ENCODE peak calls at places on chromosome 1, in four cellular contexts. One of them, this sample, is unnamed.

GRCh38 chr1:172278478-172278877 is 142.0 kb upstream of the C1orf105 start:
- DNase-seq in choroid plexus epithelial cell: peak; percentile 93
- DNase-seq in PC-3: peak; percentile 91
- DNase-seq in left ventricle myocardium inferior: no peak
- DNase-seq in this sample: peak; percentile 57

GRCh38 chr1:4006676-4007374 is 106.8 kb upstream of the C1orf174 start:
- DNase-seq in left ventricle myocardium inferior: no peak
- DNase-seq in choroid plexus epithelial cell: no peak
- DNase-seq in PC-3: no peak
- DNase-seq in this sample: no peak

GRCh38 chr1:236725638-236726037 is 39.3 kb downstream of the ACTN2 start:
- DNase-seq in left ventricle myocardium inferior: no peak
- DNase-seq in PC-3: no peak
- DNase-seq in choroid plexus epithelial cell: no peak
- DNase-seq in this sample: no peak

GRCh38 chr1:1067284-1068076 is 6.6 kb downstream of the RNF223 start:
- DNase-seq in PC-3: peak; percentile 82
- DNase-seq in choroid plexus epithelial cell: no peak
- DNase-seq in left ventricle myocardium inferior: no peak
- DNase-seq in this sample: no peak

GRCh38 chr1:86429830-86430229 is 5.9 kb downstream of the CLCA2 start:
- DNase-seq in PC-3: peak; percentile 94
- DNase-seq in left ventricle myocardium inferior: no peak
- DNase-seq in choroid plexus epithelial cell: peak; percentile 98
- DNase-seq in this sample: peak; percentile 98

GRCh38 chr1:21893046-21893805 is 43.9 kb downstream of the HSPG2 start:
- DNase-seq in PC-3: no peak
- DNase-seq in choroid plexus epithelial cell: no peak
- DNase-seq in left ventricle myocardium inferior: no peak
- DNase-seq in this sample: no peak

GRCh38 chr1:164622057-164622840 is 63.3 kb downstream of the PBX1 start:
- DNase-seq in PC-3: no peak
- DNase-seq in choroid plexus epithelial cell: no peak
- DNase-seq in left ventricle myocardium inferior: no peak
- DNase-seq in this sample: no peak

GRCh38 chr1:75725256-75725655 is 747 bp downstream of the ACADM start:
- DNase-seq in left ventricle myocardium inferior: no peak
- DNase-seq in choroid plexus epithelial cell: peak; percentile 34
- DNase-seq in PC-3: peak; percentile 19
- DNase-seq in this sample: peak; percentile 29

GRCh38 chr1:56265205-56265604 is 314.2 kb downstream of the PLPP3 start:
- DNase-seq in PC-3: no peak
- DNase-seq in choroid plexus epithelial cell: no peak
- DNase-seq in left ventricle myocardium inferior: no peak
- DNase-seq in this sample: no peak

GRCh38 chr1:110390692-110391232 is at the start of gene SLC16A4:
- DNase-seq in PC-3: no peak
- DNase-seq in left ventricle myocardium inferior: no peak
- DNase-seq in choroid plexus epithelial cell: peak; percentile 86
- DNase-seq in this sample: peak; percentile 63

GRCh38 chr1:170581041-170581440 is 49.1 kb downstream of the GORAB start:
- DNase-seq in left ventricle myocardium inferior: peak; percentile 18
- DNase-seq in PC-3: no peak
- DNase-seq in choroid plexus epithelial cell: no peak
- DNase-seq in this sample: no peak

GRCh38 chr1:170580636-170581035 is 48.7 kb downstream of the GORAB start:
- DNase-seq in choroid plexus epithelial cell: no peak
- DNase-seq in left ventricle myocardium inferior: no peak
- DNase-seq in PC-3: no peak
- DNase-seq in this sample: no peak

GRCh38 chr1:170586942-170587593 is 55.1 kb downstream of the GORAB start:
- DNase-seq in left ventricle myocardium inferior: no peak
- DNase-seq in PC-3: no peak
- DNase-seq in choroid plexus epithelial cell: peak; percentile 75
- DNase-seq in this sample: peak; percentile 75

GRCh38 chr1:170586321-170586855 is 54.4 kb downstream of the GORAB start:
- DNase-seq in PC-3: no peak
- DNase-seq in choroid plexus epithelial cell: no peak
- DNase-seq in left ventricle myocardium inferior: peak; percentile 26
- DNase-seq in this sample: peak; percentile 54

DNA sequence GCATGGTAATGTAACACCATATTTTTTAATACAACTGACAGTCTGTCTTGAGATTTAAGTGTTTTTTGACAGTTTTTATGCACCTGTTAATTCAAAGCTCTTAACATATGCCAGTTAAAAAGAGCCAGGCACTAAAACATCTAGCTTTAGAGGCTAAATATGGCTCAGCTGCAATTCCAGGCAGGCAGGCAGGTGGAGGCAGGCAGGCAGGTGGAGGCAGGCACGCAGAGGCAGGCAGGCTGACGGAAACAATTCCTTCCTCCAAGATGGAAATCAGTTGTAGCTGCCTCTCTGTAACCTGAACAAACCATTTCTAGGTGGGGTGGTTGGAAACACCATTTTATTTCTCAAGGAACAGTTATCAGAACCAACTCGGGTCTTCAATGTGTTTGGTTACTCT is 51.2 kb downstream of the GORAB start:
- DNase-seq in left ventricle myocardium inferior: no peak
- DNase-seq in PC-3: no peak
- DNase-seq in choroid plexus epithelial cell: no peak
- DNase-seq in this sample: no peak
- TF ChIP-seq CTCF in left ventricle myocardium inferior: no peak
- TF ChIP-seq CTCF in PC-3: no peak
- TF ChIP-seq CTCF in choroid plexus epithelial cell: no peak
- TF ChIP-seq CTCF in this sample: no peak

GRCh38 chr1:42939216-42939615 is 19.5 kb downstream of the SLC2A1 start:
- DNase-seq in left ventricle myocardium inferior: no peak
- DNase-seq in PC-3: no peak
- DNase-seq in choroid plexus epithelial cell: no peak
- DNase-seq in this sample: no peak
- H3K4me3 ChIP-seq in left ventricle myocardium inferior: no peak overlapping the region
- H3K4me3 ChIP-seq in PC-3: no peak overlapping the region
- H3K4me3 ChIP-seq in choroid plexus epithelial cell: no peak overlapping the region
- H3K4me3 ChIP-seq in this sample: no peak overlapping the region

GRCh38 chr1:228465134-228465533 is 22.0 kb upstream of the RNF187 start:
- DNase-seq in PC-3: no peak
- DNase-seq in choroid plexus epithelial cell: no peak
- DNase-seq in left ventricle myocardium inferior: no peak
- DNase-seq in this sample: no peak
- TF ChIP-seq CTCF in PC-3: no peak
- TF ChIP-seq CTCF in choroid plexus epithelial cell: no peak
- TF ChIP-seq CTCF in left ventricle myocardium inferior: no peak
- TF ChIP-seq CTCF in this sample: no peak

DNA sequence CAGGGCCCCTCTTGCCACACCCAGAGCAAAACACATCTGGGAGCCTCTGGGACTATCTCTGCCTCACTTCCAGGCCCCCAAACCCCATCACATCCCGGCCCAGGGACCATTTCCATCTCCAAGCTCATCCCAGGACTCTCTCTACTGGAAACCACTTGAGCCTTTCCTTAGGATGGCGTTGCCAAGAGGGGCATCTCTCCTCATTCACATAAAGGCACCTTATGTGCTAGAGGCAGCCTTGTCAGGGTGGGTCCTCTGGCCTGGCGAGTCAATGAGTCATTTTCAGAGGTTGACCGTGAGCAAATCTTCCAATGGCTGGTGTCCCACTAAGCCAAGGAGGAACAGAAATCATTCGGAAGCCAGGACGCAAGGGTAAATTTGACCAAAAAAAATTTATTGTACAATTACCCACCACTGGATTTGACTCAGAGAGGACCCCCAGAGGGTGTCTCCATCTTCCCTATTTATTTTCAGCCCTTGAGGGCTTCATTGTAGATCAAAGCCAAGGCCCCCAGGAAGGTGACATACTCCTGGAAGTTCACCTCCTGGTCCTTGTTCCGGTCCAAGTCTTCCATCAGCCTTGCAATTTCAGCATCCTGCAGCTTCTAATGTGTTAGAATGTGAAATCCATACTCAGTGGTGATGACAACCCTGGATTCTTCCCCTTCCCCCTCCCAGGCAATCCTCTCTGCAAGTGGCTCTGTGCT is 1.4 kb downstream of the S100A6 start:
- DNase-seq in choroid plexus epithelial cell: no peak
- DNase-seq in left ventricle myocardium inferior: no peak
- DNase-seq in PC-3: peak; percentile 81
- DNase-seq in this sample: no peak
- H3K4me3 ChIP-seq in choroid plexus epithelial cell: peak overlapping the region; percentile 69
- H3K4me3 ChIP-seq in left ventricle myocardium inferior: peak overlapping the region; percentile 93
- H3K4me3 ChIP-seq in PC-3: peak overlapping the region; percentile 73
- H3K4me3 ChIP-seq in this sample: peak overlapping the region; percentile 67

GRCh38 chr1:232177438-232177837 is 452.5 kb downstream of the SIPA1L2 start:
- DNase-seq in left ventricle myocardium inferior: no peak
- DNase-seq in choroid plexus epithelial cell: no peak
- DNase-seq in PC-3: no peak
- DNase-seq in this sample: no peak
- TF ChIP-seq CTCF in left ventricle myocardium inferior: no peak
- TF ChIP-seq CTCF in choroid plexus epithelial cell: no peak
- TF ChIP-seq CTCF in PC-3: no peak
- TF ChIP-seq CTCF in this sample: no peak

GRCh38 chr1:183027791-183028190 is 4.6 kb downstream of the LAMC1 start:
- DNase-seq in choroid plexus epithelial cell: no peak
- DNase-seq in left ventricle myocardium inferior: no peak
- DNase-seq in PC-3: no peak
- DNase-seq in this sample: no peak
- H3K4me3 ChIP-seq in choroid plexus epithelial cell: no peak overlapping the region
- H3K4me3 ChIP-seq in left ventricle myocardium inferior: peak overlapping the region; percentile 73
- H3K4me3 ChIP-seq in PC-3: peak overlapping the region; percentile 88
- H3K4me3 ChIP-seq in this sample: peak overlapping the region; percentile 82

DNA sequence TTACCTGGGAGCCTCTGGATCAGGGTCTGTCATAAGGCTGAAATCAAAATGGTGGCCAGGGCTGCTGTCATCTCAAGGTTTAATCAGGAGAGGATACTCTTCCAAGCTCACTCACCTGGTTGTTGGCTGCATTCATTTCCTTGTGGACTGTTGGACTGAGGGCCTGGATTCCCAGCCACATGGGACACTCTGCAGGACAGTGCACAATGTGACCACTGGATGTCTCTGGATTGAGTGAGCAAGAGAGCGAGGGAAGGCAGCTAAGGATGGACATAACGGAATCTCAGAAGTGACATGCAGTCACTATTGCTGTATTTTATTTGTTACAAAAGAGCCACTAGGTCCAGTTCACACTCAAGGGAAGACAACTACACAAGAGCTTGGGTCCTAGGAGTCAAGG is 229.1 kb downstream of the S1PR1 start:
- DNase-seq in left ventricle myocardium inferior: no peak
- DNase-seq in choroid plexus epithelial cell: no peak
- DNase-seq in PC-3: no peak
- DNase-seq in this sample: no peak
- TF ChIP-seq CTCF in left ventricle myocardium inferior: no peak
- TF ChIP-seq CTCF in choroid plexus epithelial cell: no peak
- TF ChIP-seq CTCF in PC-3: no peak
- TF ChIP-seq CTCF in this sample: no peak

GRCh38 chr1:30823627-30823968 is 66.0 kb upstream of the LAPTM5 start:
- DNase-seq in left ventricle myocardium inferior: no peak
- DNase-seq in PC-3: peak; percentile 21
- DNase-seq in choroid plexus epithelial cell: no peak
- DNase-seq in this sample: no peak
- H3K4me3 ChIP-seq in left ventricle myocardium inferior: peak overlapping the region; percentile 66
- H3K4me3 ChIP-seq in PC-3: peak overlapping the region; percentile 66
- H3K4me3 ChIP-seq in choroid plexus epithelial cell: peak overlapping the region; percentile 22
- H3K4me3 ChIP-seq in this sample: no peak overlapping the region

GRCh38 chr1:165988817-165989216 is 161.4 kb downstream of the UCK2 start:
- DNase-seq in PC-3: no peak
- DNase-seq in choroid plexus epithelial cell: no peak
- DNase-seq in left ventricle myocardium inferior: no peak
- DNase-seq in this sample: no peak

DNA sequence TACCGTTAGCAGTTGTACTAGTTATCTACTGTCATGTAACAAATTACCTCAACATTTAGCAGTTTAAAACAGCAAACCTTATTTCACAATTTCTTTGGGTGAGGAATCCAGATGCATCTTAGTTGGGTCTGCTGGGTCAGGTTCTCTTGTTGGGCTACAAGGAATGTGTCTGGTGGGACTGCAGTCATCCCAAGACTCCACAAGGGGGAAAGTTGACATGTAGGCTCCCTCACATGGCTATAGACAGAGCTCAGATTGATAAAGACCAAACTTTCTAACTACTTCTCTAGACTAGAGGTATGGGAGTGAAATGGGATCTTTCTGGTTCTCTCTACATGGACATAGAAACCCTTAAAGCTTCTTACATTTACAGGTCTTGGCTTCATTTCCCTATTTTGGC is 160.9 kb downstream of the UCK2 start:
- DNase-seq in left ventricle myocardium inferior: no peak
- DNase-seq in choroid plexus epithelial cell: no peak
- DNase-seq in PC-3: no peak
- DNase-seq in this sample: no peak
- TF ChIP-seq CTCF in left ventricle myocardium inferior: no peak
- TF ChIP-seq CTCF in choroid plexus epithelial cell: no peak
- TF ChIP-seq CTCF in PC-3: peak; percentile 12
- TF ChIP-seq CTCF in this sample: no peak

GRCh38 chr1:54403808-54404261 is 2.4 kb downstream of the SSBP3 start:
- DNase-seq in left ventricle myocardium inferior: no peak
- DNase-seq in PC-3: peak; percentile 60
- DNase-seq in choroid plexus epithelial cell: peak; percentile 65
- DNase-seq in this sample: peak; percentile 54
- H3K4me3 ChIP-seq in left ventricle myocardium inferior: peak overlapping the region; percentile 95
- H3K4me3 ChIP-seq in PC-3: peak overlapping the region; percentile 82
- H3K4me3 ChIP-seq in choroid plexus epithelial cell: peak overlapping the region; percentile 77
- H3K4me3 ChIP-seq in this sample: peak overlapping the region; percentile 61